ENCODE peak calls at places on chromosomes 2 and 18, in four cellular contexts. K is HepG2, R is GM12878, D is K562. G is an unnamed sample.

GRCh38 chr2:7430869-7431641 is 513.8 kb downstream of the RNF144A start:
- DNase-seq in K (no peak), R (no peak), D (no peak), G (no peak)

GRCh38 chr18:11689972-11690570 is 1.0 kb downstream of the GNAL start:
- DNase-seq in K (no peak), R (no peak), D (no peak), G (no peak)

GRCh38 chr2:201262718-201263117 is 2.4 kb downstream of the CASP8 start:
- DNase-seq in K (no peak), R (no peak), D (peak), G (no peak)

GRCh38 chr2:96565111-96565510 is 28.6 kb downstream of the ARID5A start:
- DNase-seq in K (no peak), R (no peak), D (no peak), G (no peak)

GRCh38 chr2:101081508-101081907 is 69.7 kb downstream of the TBC1D8 start:
- DNase-seq in K (no peak), R (no peak), D (no peak), G (no peak)

GRCh38 chr18:7605705-7606104 is 38.6 kb downstream of the PTPRM start:
- DNase-seq in K (no peak), R (no peak), D (no peak), G (no peak)

GRCh38 chr2:136246086-136246669 is 128.2 kb upstream of the CXCR4 start:
- DNase-seq in K (peak), R (peak), D (no peak), G (peak)

GRCh38 chr2:43745457-43745856 is 28.4 kb upstream of the DYNC2LI1 start:
- DNase-seq in K (peak), R (no peak), D (no peak), G (no peak)

GRCh38 chr2:218217366-218218309 is 649 bp downstream of the ARPC2 start:
- DNase-seq in K (peak), R (no peak), D (peak), G (peak)

GRCh38 chr2:24926602-24927252 is 6.7 kb upstream of the ADCY3 start:
- DNase-seq in K (no peak), R (no peak), D (no peak), G (no peak)

GRCh38 chr2:231919341-231920035 is 6.7 kb downstream of the NPPC start:
- DNase-seq in K (no peak), R (no peak), D (no peak), G (no peak)

GRCh38 chr2:120886967-120887672 is 151.5 kb downstream of the GLI2 start:
- DNase-seq in K (peak), R (no peak), D (no peak), G (peak)

GRCh38 chr2:63741884-63742583 is 99.7 kb upstream of the UGP2 start:
- DNase-seq in K (no peak), R (no peak), D (no peak), G (no peak)

GRCh38 chr2:52220393-52220792 is 1188.5 kb upstream of the NRXN1 start:
- DNase-seq in K (no peak), R (no peak), D (no peak), G (no peak)

GRCh38 chr2:2799151-2799697 is 468.1 kb upstream of the MYT1L start:
- DNase-seq in K (no peak), R (no peak), D (no peak), G (no peak)

GRCh38 chr2:2797797-2798196 is 466.7 kb upstream of the MYT1L start:
- DNase-seq in K (no peak), R (no peak), D (no peak), G (no peak)

GRCh38 chr2:2800001-2800400 is 468.9 kb upstream of the MYT1L start:
- DNase-seq in K (no peak), R (no peak), D (no peak), G (no peak)

GRCh38 chr2:2796207-2796606 is 465.1 kb upstream of the MYT1L start:
- DNase-seq in K (no peak), R (no peak), D (no peak), G (no peak)

GRCh38 chr2:2798337-2798736 is 467.3 kb upstream of the MYT1L start:
- DNase-seq in K (no peak), R (no peak), D (no peak), G (no peak)
- TF ChIP-seq NFIC in K (no peak), R (no peak), D (no peak), G (no peak)

DNA sequence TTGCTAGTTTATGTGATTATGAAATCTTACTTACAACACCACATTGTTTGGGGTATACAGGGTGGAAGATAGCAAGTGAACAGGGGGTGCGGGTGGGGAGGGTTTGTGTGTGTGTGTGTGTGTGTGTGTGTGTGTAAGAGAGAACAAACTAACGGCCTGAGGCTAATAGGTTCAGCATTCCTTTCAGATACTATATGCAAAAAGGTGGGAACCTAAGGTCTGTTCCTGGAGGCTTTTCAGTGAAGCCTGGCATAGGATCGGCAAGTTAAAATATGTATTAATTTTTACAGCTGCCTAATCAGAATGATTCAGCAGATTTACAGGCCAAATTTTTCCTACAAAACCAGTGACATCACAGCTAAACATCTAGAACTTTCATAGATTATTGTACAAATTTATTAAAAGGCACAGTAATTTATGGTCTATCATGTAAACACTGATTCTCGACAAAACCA is 7.6 kb upstream of the SPDYA start:
- DNase-seq in K (no peak), R (no peak), D (no peak), G (no peak)
- TF ChIP-seq SIN3A in K (no peak), R (no peak), D (no peak), G (no peak)

GRCh38 chr2:134479696-134480330 is 225.9 kb downstream of the MGAT5 start:
- DNase-seq in K (no peak), R (no peak), D (no peak), G (no peak)
- TF ChIP-seq NFIC in K (no peak), R (no peak), D (no peak), G (no peak)

GRCh38 chr18:35807942-35808341 is 164.5 kb upstream of the RMP24 start:
- DNase-seq in K (no peak), R (no peak), D (no peak), G (no peak)
- TF ChIP-seq SIN3A in K (no peak), R (no peak), D (no peak), G (no peak)

GRCh38 chr2:125516496-125517109 is 1139.4 kb upstream of the GYPC start:
- DNase-seq in K (peak), R (no peak), D (peak), G (peak)
- TF ChIP-seq NFIC in K (no peak), R (no peak), D (no peak), G (no peak)

DNA sequence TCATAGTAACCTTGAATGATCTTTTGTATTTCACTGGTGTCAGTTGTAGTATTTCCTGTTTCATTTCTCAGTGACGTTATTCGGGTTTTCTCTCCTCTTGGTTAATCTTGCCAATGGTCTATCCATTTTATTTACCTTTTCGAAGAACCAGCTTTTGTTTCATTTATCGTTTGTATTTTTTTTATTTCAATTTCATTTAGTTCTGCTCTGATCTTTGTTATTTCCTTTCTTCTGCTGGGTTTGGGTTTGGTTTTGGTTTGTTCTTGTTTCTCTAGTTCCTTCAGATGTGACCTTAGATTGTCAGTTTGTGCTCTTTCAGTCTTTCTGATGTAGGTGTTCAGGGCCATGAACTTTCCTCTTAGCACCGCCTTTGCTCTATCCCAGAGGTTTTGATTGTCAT is 36.7 kb downstream of the SP140 start:
- DNase-seq in K (no peak), R (no peak), D (no peak), G (no peak)
- TF ChIP-seq SIN3A in K (no peak), R (no peak), D (no peak), G (no peak)

DNA sequence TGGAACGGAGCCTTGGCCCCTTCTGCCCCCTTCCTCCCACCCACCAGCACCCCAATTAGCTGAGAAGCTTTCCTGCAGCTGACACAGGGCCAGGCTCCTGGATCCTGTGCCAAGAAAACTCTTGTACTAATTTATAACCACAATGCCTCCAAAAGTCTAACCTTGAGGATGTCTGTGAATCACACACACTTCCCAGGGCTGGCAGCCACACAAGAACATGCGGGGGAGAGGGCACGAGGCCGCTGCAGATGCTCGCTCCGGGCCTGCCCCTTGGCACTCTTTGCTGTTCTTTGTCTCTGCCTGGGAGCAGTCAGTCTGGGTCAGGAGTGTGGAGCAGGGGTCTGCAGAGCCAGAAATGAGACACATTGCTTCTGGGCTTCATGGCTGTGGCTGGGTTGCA is 62.7 kb upstream of the KIF5C start:
- DNase-seq in K (no peak), R (no peak), D (no peak), G (peak)
- TF ChIP-seq NFIC in K (no peak), R (no peak), D (no peak), G (peak)